ENCODE peak calls at places on chromosomes 2 and 18, in seven cellular contexts. X is lung, T is astrocyte of the spinal cord, G is osteocyte, U is heart right ventricle, Q is mammary epithelial cell, W is HFFc6. I is an unnamed sample.

GRCh38 chr2:168601739-168602138 is 145.7 kb downstream of the CERS6 start:
- DNase-seq in X (no peak), T (no peak), G (no peak), U (no peak), Q (no peak), W (no peak), I (no peak)

GRCh38 chr2:160349306-160349705 is 144.3 kb downstream of the RBMS1 start:
- DNase-seq in X (no peak), T (no peak), G (no peak), U (no peak), Q (no peak), W (peak; percentile 28), I (no peak)

GRCh38 chr2:120734930-120735611 is 597 bp upstream of the GLI2 start:
- DNase-seq in X (no peak), T (no peak), G (peak; percentile 74), U (no peak), Q (no peak), W (no peak), I (peak; percentile 50)

GRCh38 chr18:68826111-68826510 is 28.2 kb downstream of the CCDC102B start:
- DNase-seq in X (no peak), T (no peak), G (no peak), U (no peak), Q (no peak), W (no peak), I (no peak)

GRCh38 chr2:148013879-148014278 is 6.7 kb downstream of the ORC4 start:
- DNase-seq in X (no peak), T (no peak), G (no peak), U (no peak), Q (no peak), W (no peak), I (no peak)

GRCh38 chr2:218883491-218884490 is 3.1 kb downstream of the WNT10A start:
- DNase-seq in X (no peak), T (no peak), G (no peak), U (no peak), Q (peak; percentile 52), W (no peak), I (peak; percentile 56)

GRCh38 chr2:1594281-1595171 is 149.8 kb downstream of the PXDN start:
- DNase-seq in X (no peak), T (peak; percentile 36), G (no peak), U (no peak), Q (no peak), W (no peak), I (no peak)

GRCh38 chr2:173623411-173624076 is 268.9 kb downstream of the CDCA7 start:
- DNase-seq in X (no peak), T (no peak), G (no peak), U (no peak), Q (no peak), W (no peak), I (no peak)

GRCh38 chr2:28250006-28250405 is 142.7 kb upstream of the FOSL2 start:
- DNase-seq in X (no peak), T (peak; percentile 86), G (peak; percentile 91), U (no peak), Q (peak; percentile 80), W (peak; percentile 94), I (no peak)

GRCh38 chr2:231934441-231935206 is 8.4 kb upstream of the NPPC start:
- DNase-seq in X (no peak), T (no peak), G (peak; percentile 70), U (no peak), Q (no peak), W (no peak), I (no peak)

GRCh38 chr2:231810905-231811304 is 24.7 kb downstream of the COPS7B start:
- DNase-seq in X (no peak), T (peak; percentile 61), G (no peak), U (no peak), Q (peak; percentile 55), W (peak; percentile 71), I (no peak)

DNA sequence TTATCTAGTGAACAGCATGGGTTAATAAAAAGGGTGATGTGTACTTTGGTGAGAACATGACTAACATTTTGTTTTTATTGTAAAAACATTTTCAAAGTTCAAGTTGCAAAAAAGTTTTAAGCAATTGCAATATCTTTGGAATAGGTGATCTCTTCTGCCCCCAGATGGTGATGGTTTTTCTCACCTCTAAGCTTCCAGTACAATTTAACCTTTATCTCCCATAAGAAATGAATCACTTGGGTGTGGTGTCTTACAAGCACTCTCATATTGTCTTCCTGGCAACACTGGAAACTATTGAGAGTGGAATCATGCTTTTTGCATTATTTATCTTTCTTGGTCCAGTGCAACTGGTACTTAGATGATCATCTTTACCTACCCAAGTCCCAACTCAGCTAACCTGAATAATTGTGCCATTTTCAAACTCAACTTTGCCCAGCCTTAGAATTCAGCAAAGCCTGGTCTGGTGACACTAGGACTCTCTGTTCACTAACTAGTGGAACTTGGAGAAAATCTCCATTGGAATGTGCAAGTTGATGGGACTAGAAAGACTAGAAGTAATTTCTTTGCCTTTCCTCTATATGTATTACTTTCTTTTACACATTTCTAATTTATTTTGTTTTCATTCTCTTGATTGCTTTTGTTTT is 964.6 kb upstream of the ZEB2 start:
- DNase-seq in X (no peak), T (peak; percentile 73), G (no peak), U (no peak), Q (peak; percentile 84), W (peak; percentile 72), I (no peak)
- TF ChIP-seq CTCF in X (no peak), T (peak; percentile 31), G (peak; percentile 51), U (no peak), Q (peak; percentile 57), W (peak; percentile 72), I (no peak)

GRCh38 chr2:157087373-157088005 is 170.0 kb upstream of the GALNT5 start:
- DNase-seq in X (no peak), T (peak; percentile 4), G (no peak), U (peak; percentile 15), Q (no peak), W (no peak), I (no peak)

GRCh38 chr2:157077753-157078152 is 179.8 kb upstream of the GALNT5 start:
- DNase-seq in X (no peak), T (no peak), G (no peak), U (no peak), Q (no peak), W (no peak), I (no peak)

GRCh38 chr2:157082950-157083349 is 174.6 kb upstream of the GALNT5 start:
- DNase-seq in X (no peak), T (no peak), G (no peak), U (no peak), Q (no peak), W (no peak), I (no peak)
- TF ChIP-seq CTCF in X (no peak), T (no peak), G (no peak), U (no peak), Q (no peak), W (no peak), I (no peak)

DNA sequence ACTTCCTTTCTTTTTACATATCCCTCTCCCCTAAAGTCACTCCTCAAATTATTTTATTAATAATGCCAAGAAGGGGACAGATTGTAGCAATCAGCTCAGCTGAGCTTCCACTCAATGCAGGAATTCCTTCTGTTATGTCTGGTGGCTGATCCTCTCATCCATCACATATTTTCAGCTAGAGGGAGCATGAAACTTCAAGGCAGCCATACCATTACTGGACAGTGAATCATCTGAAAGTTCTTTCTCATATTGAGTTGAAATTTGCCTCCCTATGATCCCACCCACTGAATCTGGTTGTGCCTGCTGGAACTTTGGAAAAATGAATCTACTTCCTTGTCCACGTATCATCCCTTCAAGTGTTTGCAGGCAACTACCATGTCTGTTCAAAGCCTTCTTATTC is 11.2 kb downstream of the ZNF385B start:
- DNase-seq in X (no peak), T (peak; percentile 50), G (no peak), U (no peak), Q (peak; percentile 24), W (peak; percentile 65), I (no peak)
- TF ChIP-seq CTCF in X (no peak), T (peak; percentile 44), G (peak; percentile 52), U (no peak), Q (peak; percentile 43), W (peak; percentile 74), I (no peak)

DNA sequence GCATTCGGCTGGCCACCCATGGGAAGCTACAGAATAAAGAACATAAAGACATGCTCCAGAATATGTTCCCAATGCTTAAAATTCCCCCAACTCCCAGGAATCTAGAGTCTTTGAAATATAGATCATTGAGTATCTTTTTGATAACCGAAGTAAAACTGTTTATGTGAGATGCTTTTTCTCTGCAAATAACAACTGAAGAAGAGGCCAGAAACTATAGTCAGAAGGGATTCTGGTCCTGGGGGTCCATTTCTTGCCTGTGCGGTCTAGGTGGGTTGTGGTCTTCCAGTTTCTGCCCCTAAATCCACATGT is 30.6 kb upstream of the SLC66A3 start:
- DNase-seq in X (no peak), T (no peak), G (no peak), U (no peak), Q (no peak), W (no peak), I (no peak)
- TF ChIP-seq CTCF in X (no peak), T (no peak), G (no peak), U (peak; percentile 3), Q (no peak), W (peak; percentile 61), I (peak; percentile 19)

GRCh38 chr18:74040008-74040407 is 107.6 kb downstream of the FBXO15 start:
- DNase-seq in X (no peak), T (no peak), G (no peak), U (no peak), Q (no peak), W (no peak), I (no peak)

DNA sequence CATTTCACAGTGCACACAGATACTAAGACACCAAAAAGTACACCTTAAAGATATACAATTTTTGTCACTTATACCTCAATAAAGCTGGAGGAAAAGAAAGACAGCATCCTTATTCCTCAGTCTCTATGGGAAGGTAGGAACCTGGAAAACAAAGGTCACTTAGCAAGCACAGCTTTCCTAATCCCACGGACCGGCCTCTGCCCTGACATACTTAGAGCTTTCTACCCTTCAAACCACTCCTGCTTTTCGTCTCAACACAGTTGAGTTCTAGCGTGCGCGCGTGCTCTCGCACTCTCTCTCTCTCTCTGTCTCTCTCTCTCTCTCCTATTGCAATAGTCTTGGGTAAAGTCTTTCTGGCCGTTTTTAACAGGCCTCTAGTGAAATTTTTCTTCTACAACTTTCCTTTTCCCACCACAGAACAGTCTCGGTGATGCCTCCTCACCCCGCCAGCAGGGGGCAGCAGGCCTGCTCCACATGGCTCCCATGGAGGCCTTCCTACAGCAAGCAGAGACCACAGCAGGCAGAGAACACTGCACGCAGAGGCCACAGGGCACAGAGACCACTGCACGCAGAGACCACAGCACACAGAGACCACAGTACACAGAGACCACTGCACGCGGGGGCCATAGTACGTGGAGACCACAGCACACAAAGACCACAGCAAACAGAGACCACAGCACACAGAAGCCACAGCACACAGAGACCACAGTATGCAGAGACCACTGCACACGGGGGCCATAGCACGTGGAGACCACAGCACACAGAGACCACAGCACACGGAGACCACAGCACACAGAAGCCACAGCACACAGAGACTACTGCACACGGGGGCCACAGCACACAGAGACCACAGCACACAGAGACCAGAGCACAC is 106.9 kb downstream of the FBXO15 start:
- DNase-seq in X (peak; percentile 55), T (no peak), G (no peak), U (no peak), Q (no peak), W (peak; percentile 24), I (peak; percentile 61)
- TF ChIP-seq CTCF in X (no peak), T (peak; percentile 52), G (peak; percentile 19), U (peak; percentile 45), Q (peak; percentile 82), W (peak; percentile 86), I (peak; percentile 42)

I was measured in nephron progenitor cell.